ENCODE peak calls at places on chromosomes 12 and 14, in eight cellular contexts. W, G, A, M, O, I, H and L are unnamed samples.

GRCh38 chr12:9049520-9050133 is 60.3 kb downstream of the KLRG1 start:
- DNase-seq in G (peak), A (no peak), H (peak), W (peak), M (peak), O (peak), I (peak), L (peak)

GRCh38 chr12:64571346-64571745 is 38.9 kb upstream of the RASSF3 start:
- DNase-seq in W (no peak), O (no peak), A (no peak), G (no peak), M (no peak), H (no peak), I (no peak), L (no peak)

GRCh38 chr14:64841121-64841611 is 38.5 kb downstream of the SPTB start:
- DNase-seq in A (no peak), H (peak), I (peak), M (no peak), W (peak), G (peak), O (no peak), L (peak)

GRCh38 chr12:131112690-131113290 is 159.1 kb downstream of the ADGRD1 start:
- DNase-seq in I (no peak), M (no peak), H (no peak), O (no peak), G (no peak), A (no peak), W (peak), L (no peak)

GRCh38 chr12:92968201-92968813 is 39.2 kb upstream of the EEA1 start:
- DNase-seq in A (no peak), W (no peak), O (no peak), I (no peak), M (no peak), H (peak), G (no peak), L (peak)

GRCh38 chr14:58488550-58488949 is 61.0 kb downstream of the KIAA0586 start:
- DNase-seq in O (peak), I (peak), M (no peak), G (no peak), W (no peak), A (no peak), H (peak), L (peak)

GRCh38 chr12:16198884-16199283 is 78.6 kb downstream of the SLC15A5 start:
- DNase-seq in O (no peak), H (no peak), M (no peak), G (no peak), I (no peak), W (no peak), A (no peak), L (no peak)

GRCh38 chr12:19988457-19988856 is 379.9 kb upstream of the PDE3A start:
- DNase-seq in W (peak), M (no peak), G (no peak), A (no peak), O (no peak), H (no peak), I (peak), L (no peak)

GRCh38 chr14:35553808-35554207 is 19.8 kb downstream of the INSM2 start:
- DNase-seq in M (no peak), O (no peak), H (peak), A (no peak), G (no peak), W (no peak), I (peak), L (peak)

GRCh38 chr14:60311417-60311816 is 62.4 kb downstream of the PPM1A start:
- DNase-seq in M (no peak), G (no peak), W (peak), A (no peak), H (peak), I (peak), O (no peak), L (peak)